ENCODE peak calls at places on chromosomes 3 and 15, in six cellular contexts. O is GM12878, X is Peyer's patch, Y is NCI-H1048, J is fibroblast of the aortic adventitia, D is endodermal cell. N is an unnamed sample.
A peak's percentile ranks its signal among the peaks of the same experiment; 100 is the strongest.

GRCh38 chr15:65824031-65824743 is 32.1 kb upstream of the DENND4A start:
- DNase-seq in O (no peak), X (no peak), Y (no peak), J (peak; percentile 75), D (peak; percentile 90), N (peak; percentile 69)

GRCh38 chr15:25710184-25710583 is 152.9 kb downstream of the ATP10A start:
- DNase-seq in O (no peak), X (no peak), Y (no peak), J (peak; percentile 17), D (peak; percentile 92), N (no peak)

GRCh38 chr3:143897558-143898305 is 49.5 kb upstream of the SLC9A9 start:
- DNase-seq in O (no peak), X (no peak), Y (no peak), J (peak; percentile 77), D (peak; percentile 53), N (peak; percentile 54)

GRCh38 chr3:69915726-69916125 is 83.8 kb upstream of the SAMMSON start:
- DNase-seq in O (no peak), X (no peak), Y (no peak), J (no peak), D (no peak), N (no peak)

GRCh38 chr3:39065197-39065596 is 13.4 kb downstream of the WDR48 start:
- DNase-seq in O (no peak), X (no peak), Y (no peak), J (peak; percentile 39), D (peak; percentile 83), N (peak; percentile 49)

GRCh38 chr3:72738752-72739520 is 109.3 kb downstream of the SHQ1 start:
- DNase-seq in O (no peak), X (peak; percentile 35), Y (no peak), J (no peak), D (peak; percentile 95), N (no peak)

GRCh38 chr3:190281308-190282051 is 40.8 kb downstream of the CLDN1 start:
- DNase-seq in O (no peak), X (no peak), Y (no peak), J (peak; percentile 22), D (no peak), N (no peak)

GRCh38 chr15:35281515-35281914 is 196.4 kb upstream of the NANOGP8 start:
- DNase-seq in O (no peak), X (no peak), Y (no peak), J (peak; percentile 16), D (no peak), N (peak; percentile 22)

GRCh38 chr15:33132722-33133345 is 61.7 kb downstream of the FMN1 start:
- DNase-seq in O (no peak), X (no peak), Y (peak; percentile 16), J (peak; percentile 81), D (peak; percentile 80), N (peak; percentile 72)

GRCh38 chr3:124620600-124621063 is 109.6 kb upstream of the UMPS start:
- DNase-seq in O (peak; percentile 38), X (peak; percentile 38), Y (no peak), J (peak; percentile 25), D (peak; percentile 74), N (no peak)

GRCh38 chr15:81054236-81054635 is 53.5 kb downstream of the TLNRD1 start:
- DNase-seq in O (no peak), X (no peak), Y (no peak), J (peak; percentile 24), D (no peak), N (peak; percentile 78)

GRCh38 chr3:6928064-6928463 is 67.1 kb downstream of the GRM7 start:
- DNase-seq in O (no peak), X (no peak), Y (peak; percentile 64), J (no peak), D (no peak), N (peak; percentile 45)

GRCh38 chr15:42332331-42332730 is 27.0 kb upstream of the CAPN3 start:
- DNase-seq in O (no peak), X (no peak), Y (no peak), J (peak; percentile 48), D (no peak), N (no peak)

GRCh38 chr15:39934415-39935044 is 615 bp downstream of the EIF2AK4 start:
- DNase-seq in O (no peak), X (no peak), Y (no peak), J (peak; percentile 41), D (no peak), N (peak; percentile 48)

GRCh38 chr15:51801391-51801835 is 28.0 kb upstream of the TMOD3 start:
- DNase-seq in O (no peak), X (no peak), Y (no peak), J (peak; percentile 57), D (peak; percentile 82), N (peak; percentile 64)

GRCh38 chr3:14595561-14595960 is 55.4 kb upstream of the GRIP2 start:
- DNase-seq in O (no peak), X (no peak), Y (no peak), J (no peak), D (no peak), N (no peak)

GRCh38 chr15:74523982-74524381 is 17.0 kb upstream of the ARID3B start:
- DNase-seq in O (no peak), X (no peak), Y (no peak), J (no peak), D (no peak), N (no peak)

GRCh38 chr3:147218976-147219375 is 187.4 kb downstream of the ZIC4 start:
- DNase-seq in O (no peak), X (no peak), Y (no peak), J (no peak), D (no peak), N (peak; percentile 15)

GRCh38 chr3:187919018-187919417 is 173.8 kb upstream of the BCL6 start:
- DNase-seq in O (peak; percentile 40), X (peak; percentile 72), Y (no peak), J (no peak), D (no peak), N (no peak)

GRCh38 chr3:54999159-54999558 is 71.3 kb upstream of the LRTM1 start:
- DNase-seq in O (no peak), X (no peak), Y (no peak), J (peak; percentile 88), D (peak; percentile 76), N (peak; percentile 95)

GRCh38 chr3:60010778-60011177 is 961.0 kb upstream of the CFAP20DC start:
- DNase-seq in O (peak; percentile 65), X (peak; percentile 34), Y (no peak), J (no peak), D (no peak), N (no peak)

GRCh38 chr3:72559377-72559776 is 288.9 kb downstream of the SHQ1 start:
- DNase-seq in O (no peak), X (no peak), Y (no peak), J (no peak), D (no peak), N (no peak)

GRCh38 chr15:100919481-100920405 is 586 bp downstream of the LRRK1 start:
- DNase-seq in O (no peak), X (peak; percentile 31), Y (no peak), J (no peak), D (peak; percentile 76), N (peak; percentile 20)

GRCh38 chr3:66047321-66048050 is 8.8 kb upstream of the MAGI1 start:
- DNase-seq in O (no peak), X (no peak), Y (no peak), J (peak; percentile 98), D (no peak), N (peak; percentile 36)

GRCh38 chr3:37492977-37493471 is 318.6 kb upstream of the LRRFIP2 start:
- DNase-seq in O (no peak), X (no peak), Y (no peak), J (peak; percentile 30), D (no peak), N (peak; percentile 2)

GRCh38 chr3:159882367-159882766 is 106.3 kb upstream of the IL12A start:
- DNase-seq in O (no peak), X (no peak), Y (no peak), J (no peak), D (no peak), N (no peak)

GRCh38 chr15:75036269-75036668 is 12.9 kb downstream of the PPCDC start:
- DNase-seq in O (no peak), X (no peak), Y (no peak), J (no peak), D (peak; percentile 91), N (no peak)

GRCh38 chr3:107986505-107986904 is 104.3 kb downstream of the CD47 start:
- DNase-seq in O (no peak), X (no peak), Y (no peak), J (peak; percentile 79), D (no peak), N (no peak)

GRCh38 chr3:28726840-28727239 is 378.2 kb upstream of the AZI2 start:
- DNase-seq in O (peak; percentile 8), X (no peak), Y (no peak), J (peak; percentile 27), D (peak; percentile 89), N (peak; percentile 14)

GRCh38 chr15:62770752-62771151 is 271.8 kb upstream of the TPM1 start:
- DNase-seq in O (no peak), X (no peak), Y (no peak), J (peak; percentile 76), D (no peak), N (peak; percentile 91)

GRCh38 chr15:27704939-27705514 is 394.1 kb downstream of the OCA2 start:
- DNase-seq in O (no peak), X (no peak), Y (no peak), J (no peak), D (no peak), N (no peak)

GRCh38 chr3:23650371-23651140 is 155.2 kb upstream of the UBE2E1 start:
- DNase-seq in O (no peak), X (no peak), Y (no peak), J (peak; percentile 81), D (no peak), N (peak; percentile 89)

GRCh38 chr15:60575995-60576394 is 97.1 kb upstream of the ICE2 start:
- DNase-seq in O (no peak), X (no peak), Y (no peak), J (no peak), D (no peak), N (no peak)

GRCh38 chr15:73608475-73608874 is 24.7 kb downstream of the NPTN start:
- DNase-seq in O (no peak), X (no peak), Y (no peak), J (no peak), D (no peak), N (no peak)

GRCh38 chr3:98743071-98743470 is 20.1 kb upstream of the ST3GAL6 start:
- DNase-seq in O (no peak), X (no peak), Y (no peak), J (no peak), D (no peak), N (no peak)

GRCh38 chr15:52558196-52558595 is 10.6 kb downstream of the ARPP19 start:
- DNase-seq in O (peak; percentile 84), X (no peak), Y (no peak), J (peak; percentile 47), D (no peak), N (peak; percentile 78)

GRCh38 chr15:69475769-69476358 is 23.2 kb downstream of the RPLP1 start:
- DNase-seq in O (no peak), X (peak; percentile 70), Y (peak; percentile 28), J (peak; percentile 78), D (peak; percentile 94), N (peak; percentile 73)

N was measured in astrocyte of the spinal cord.